ENCODE peak calls at places on chromosomes 6 and 20, in seven cellular contexts. H is ELR, D is brain microvascular endothelial cell, B is T-cell, A is Peyer's patch, G is HFF-Myc, Z is putamen. I is an unnamed sample.

GRCh38 chr6:138235205-138235604 is 16.9 kb upstream of the PBOV1 start:
- DNase-seq in H (no peak), D (no peak), B (no peak), A (no peak), G (no peak), Z (no peak), I (no peak)

GRCh38 chr6:112180095-112180820 is 74.1 kb downstream of the LAMA4 start:
- DNase-seq in H (peak), D (no peak), B (peak), A (peak), G (no peak), Z (peak), I (peak)

GRCh38 chr20:10524643-10525042 is 89.5 kb downstream of the SLX4IP start:
- DNase-seq in H (peak), D (peak), B (no peak), A (no peak), G (no peak), Z (no peak), I (peak)

GRCh38 chr6:74320715-74321114 is 624.7 kb downstream of the CD109 start:
- DNase-seq in H (no peak), D (no peak), B (no peak), A (no peak), G (no peak), Z (no peak), I (no peak)

GRCh38 chr20:36462440-36463211 is 78.7 kb upstream of the MYL9 start:
- DNase-seq in H (peak), D (peak), B (no peak), A (peak), G (no peak), Z (no peak), I (peak)

GRCh38 chr6:62714112-62714511 is 428.1 kb upstream of the KHDRBS2 start:
- DNase-seq in H (no peak), D (no peak), B (no peak), A (no peak), G (no peak), Z (no peak), I (no peak)

GRCh38 chr6:84456803-84457202 is 229.4 kb upstream of the CEP162 start:
- DNase-seq in H (no peak), D (no peak), B (no peak), A (no peak), G (no peak), Z (no peak), I (no peak)

GRCh38 chr6:156914171-156914570 is 137.0 kb downstream of the ARID1B start:
- DNase-seq in H (no peak), D (no peak), B (no peak), A (no peak), G (no peak), Z (no peak), I (no peak)

GRCh38 chr6:24664049-24664987 is 2.4 kb downstream of the TDP2 start:
- DNase-seq in H (no peak), D (no peak), B (no peak), A (peak), G (no peak), Z (no peak), I (no peak)

GRCh38 chr20:645318-646106 is 7.5 kb downstream of the SRXN1 start:
- DNase-seq in H (peak), D (peak), B (peak), A (peak), G (no peak), Z (no peak), I (peak)

GRCh38 chr6:41549673-41550072 is 3.5 kb downstream of the FOXP4 start:
- DNase-seq in H (no peak), D (no peak), B (no peak), A (no peak), G (no peak), Z (no peak), I (no peak)

I was measured in bronchial epithelial cell.